ENCODE peak calls at places on chromosomes 5 and 9, in five cellular contexts. L is body of pancreas, O is left ventricle myocardium inferior, W is spleen, M is ovary. B is an unnamed sample.

GRCh38 chr5:76367623-76368366 is 35.3 kb upstream of the IQGAP2 start:
- DNase-seq in L (no peak), M (no peak), O (no peak), W (no peak), B (no peak)

GRCh38 chr9:134886413-134886913 is 5.9 kb downstream of the FCN2 start:
- DNase-seq in L (no peak), M (no peak), O (no peak), W (no peak), B (no peak)

GRCh38 chr9:109817146-109817845 is 37.3 kb downstream of the PALM2AKAP2 start:
- DNase-seq in O (no peak), M (no peak), W (no peak), L (no peak), B (no peak)

GRCh38 chr9:97964901-97965300 is 18.2 kb upstream of the ANP32B start:
- DNase-seq in O (no peak), W (no peak), M (no peak), L (no peak), B (no peak)

GRCh38 chr9:110875275-110875674 is 163.0 kb downstream of the LPAR1 start:
- DNase-seq in M (no peak), L (no peak), O (peak), W (no peak), B (no peak)

GRCh38 chr5:154482528-154483449 is 4.8 kb upstream of the HAND1 start:
- DNase-seq in O (no peak), W (peak), L (no peak), M (no peak), B (no peak)

GRCh38 chr5:143174714-143175398 is 228.6 kb downstream of the NR3C1 start:
- DNase-seq in M (no peak), O (no peak), L (no peak), W (no peak), B (no peak)

GRCh38 chr9:137402752-137403151 is 20.2 kb downstream of the EXD3 start:
- DNase-seq in O (no peak), M (no peak), W (no peak), L (no peak), B (no peak)

GRCh38 chr5:95619096-95619495 is 791 bp upstream of the GPR150 start:
- DNase-seq in M (no peak), W (no peak), O (no peak), L (no peak), B (no peak)

GRCh38 chr5:146060221-146060585 is 45.2 kb downstream of the PLAC8L1 start:
- DNase-seq in M (no peak), L (no peak), O (no peak), W (no peak), B (no peak)

GRCh38 chr9:133067813-133068212 is 6.0 kb downstream of the CEL start:
- DNase-seq in M (no peak), O (no peak), L (peak), W (no peak), B (no peak)

GRCh38 chr9:133066181-133066983 is 4.6 kb downstream of the CEL start:
- DNase-seq in O (no peak), W (peak), L (peak), M (no peak), B (no peak)

GRCh38 chr9:133065070-133065388 is 3.2 kb downstream of the CEL start:
- DNase-seq in W (peak), O (no peak), L (no peak), M (no peak), B (no peak)

GRCh38 chr9:133064241-133065069 is 2.7 kb downstream of the CEL start:
- DNase-seq in M (no peak), L (peak), W (peak), O (no peak), B (no peak)

DNA sequence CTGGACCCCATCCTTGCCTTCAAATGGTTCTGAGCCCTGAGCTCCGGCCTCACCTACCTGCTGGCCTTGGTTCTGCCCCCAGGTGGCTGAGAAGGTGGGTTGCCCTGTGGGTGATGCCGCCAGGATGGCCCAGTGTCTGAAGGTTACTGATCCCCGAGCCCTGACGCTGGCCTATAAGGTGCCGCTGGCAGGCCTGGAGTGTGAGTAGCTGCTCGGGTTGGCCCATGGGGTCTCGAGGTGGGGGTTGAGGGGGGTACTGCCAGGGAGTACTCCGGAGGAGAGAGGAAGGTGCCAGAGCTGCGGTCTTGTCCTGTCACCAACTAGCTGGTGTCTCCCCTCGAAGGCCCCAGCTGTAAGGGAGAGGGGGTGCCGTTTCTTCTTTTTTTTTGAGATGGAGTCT is 5.2 kb downstream of the CEL start:
- DNase-seq in L (peak), M (no peak), O (no peak), W (peak), B (no peak)
- H3K27ac ChIP-seq in L (no peak), M (no peak), O (no peak), W (no peak), B (no peak)

GRCh38 chr5:176441921-176442323 is 6.3 kb upstream of the FAF2 start:
- DNase-seq in M (no peak), O (no peak), L (no peak), W (no peak), B (no peak)

GRCh38 chr5:176444742-176445141 is 3.4 kb upstream of the FAF2 start:
- DNase-seq in L (no peak), M (no peak), W (no peak), O (no peak), B (no peak)

GRCh38 chr5:176440932-176441706 is 7.1 kb upstream of the FAF2 start:
- DNase-seq in O (no peak), W (no peak), M (no peak), L (no peak), B (no peak)

GRCh38 chr5:176436641-176437040 is 11.5 kb upstream of the FAF2 start:
- DNase-seq in W (no peak), L (no peak), M (no peak), O (no peak), B (no peak)

GRCh38 chr5:176438959-176439757 is 9.0 kb upstream of the FAF2 start:
- DNase-seq in M (no peak), L (no peak), O (no peak), W (no peak), B (no peak)
- H3K27ac ChIP-seq in M (no peak), L (no peak), O (no peak), W (no peak), B (no peak)

GRCh38 chr9:751137-752051 is 90.1 kb upstream of the DMRT1 start:
- DNase-seq in W (no peak), L (no peak), M (no peak), O (no peak), B (no peak)
- H3K27ac ChIP-seq in W (peak), L (no peak), M (no peak), O (peak), B (peak)

GRCh38 chr5:177539411-177539810 is 15.0 kb downstream of the FAM193B start:
- DNase-seq in O (no peak), W (no peak), M (no peak), L (no peak), B (no peak)
- H3K27ac ChIP-seq in O (peak), W (no peak), M (no peak), L (no peak), B (peak)

GRCh38 chr9:34431661-34432060 is 26.7 kb downstream of the FAM219A start:
- DNase-seq in L (no peak), W (no peak), M (no peak), O (no peak), B (no peak)
- H3K27ac ChIP-seq in L (no peak), W (no peak), M (no peak), O (no peak), B (no peak)

DNA sequence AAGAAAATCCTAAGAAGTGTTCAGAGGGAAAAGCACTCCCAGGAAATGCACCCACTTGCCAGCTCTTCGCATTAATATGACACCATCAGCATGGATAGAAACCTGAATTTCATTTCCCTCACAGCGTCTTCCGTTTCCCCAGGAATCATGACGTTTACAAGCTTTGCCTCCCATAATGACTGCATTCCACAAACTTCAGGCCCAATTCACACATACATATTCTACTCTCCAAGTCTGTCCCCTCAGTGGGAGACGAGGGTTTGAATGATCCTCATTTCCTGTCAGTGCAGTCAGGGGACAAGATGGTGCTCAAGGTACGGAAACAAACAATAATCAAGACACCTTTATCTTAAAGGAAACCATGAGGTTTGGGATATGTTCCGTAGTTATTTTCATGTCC is 44.9 kb upstream of the MAN2A1 start:
- DNase-seq in L (no peak), O (no peak), M (no peak), W (no peak), B (no peak)
- H3K27ac ChIP-seq in L (no peak), O (no peak), M (no peak), W (no peak), B (no peak)

DNA sequence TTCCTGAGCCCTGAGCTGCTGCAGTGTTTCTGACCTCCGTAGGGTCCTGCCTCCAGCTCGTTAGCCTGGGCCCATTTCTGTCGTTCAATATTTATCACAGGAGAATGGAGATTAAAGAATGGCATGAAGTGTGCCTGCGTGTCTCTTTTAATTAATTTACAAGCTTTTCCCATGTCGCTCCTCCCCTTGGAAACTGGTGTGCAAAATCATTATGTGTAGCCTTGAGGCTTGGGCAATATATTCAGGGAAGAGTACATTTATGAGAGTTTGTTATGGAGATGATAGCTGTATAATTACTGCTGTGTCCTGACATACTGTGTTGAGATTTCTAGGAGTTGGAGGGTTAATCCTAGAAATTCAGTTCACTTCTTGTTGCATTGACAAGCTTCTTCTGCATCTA is 99.7 kb downstream of the PCSK5 start:
- DNase-seq in O (no peak), M (no peak), L (no peak), W (no peak), B (no peak)
- H3K27ac ChIP-seq in O (no peak), M (no peak), L (no peak), W (no peak), B (no peak)

GRCh38 chr9:122370303-122370702 is 521 bp upstream of the PTGS1 start:
- DNase-seq in M (no peak), L (no peak), W (peak), O (no peak), B (no peak)
- H3K27ac ChIP-seq in M (no peak), L (no peak), W (peak), O (peak), B (peak)

GRCh38 chr5:156581725-156582124 is 254.8 kb downstream of the SGCD start:
- DNase-seq in L (no peak), M (no peak), W (no peak), O (no peak), B (no peak)
- H3K27ac ChIP-seq in L (no peak), M (no peak), W (no peak), O (peak), B (no peak)

B was measured in esophagus squamous epithelium.